ENCODE peak calls at places on chromosomes 13 and 19, in seven cellular contexts. N is T-helper 1 cell, S is mesothelial cell of epicardium, F is memory B cell, P is NCI-H1436, I is H1, J is NCI-H1417. R is an unnamed sample.

GRCh38 chr13:90427322-90428272 is 919.9 kb upstream of the MIR17HG start:
- DNase-seq in N (no peak), S (no peak), F (no peak), P (no peak), I (no peak), J (peak; percentile 24), R (no peak)

GRCh38 chr19:38213911-38214625 is 10.0 kb downstream of the DPF1 start:
- DNase-seq in N (peak; percentile 38), S (no peak), F (no peak), P (no peak), I (no peak), J (no peak), R (no peak)

GRCh38 chr19:58361900-58362271 is 665 bp downstream of the ZNF497 start:
- DNase-seq in N (no peak), S (no peak), F (no peak), P (no peak), I (no peak), J (peak; percentile 79), R (peak; percentile 16)

GRCh38 chr19:45922281-45922680 is 7.7 kb upstream of the NANOS2 start:
- DNase-seq in N (no peak), S (no peak), F (no peak), P (no peak), I (peak; percentile 69), J (no peak), R (no peak)

GRCh38 chr13:114065926-114066774 is 66.3 kb downstream of the RASA3 start:
- DNase-seq in N (no peak), S (no peak), F (no peak), P (no peak), I (no peak), J (no peak), R (no peak)

GRCh38 chr13:27954406-27954851 is 14.7 kb downstream of the CDX2 start:
- DNase-seq in N (no peak), S (no peak), F (no peak), P (no peak), I (peak; percentile 75), J (no peak), R (no peak)

GRCh38 chr13:37068962-37069361 is 9.5 kb upstream of the SUPT20H start:
- DNase-seq in N (no peak), S (no peak), F (no peak), P (no peak), I (no peak), J (no peak), R (no peak)

GRCh38 chr19:4715529-4716221 is 8.0 kb downstream of the DPP9 start:
- DNase-seq in N (no peak), S (no peak), F (no peak), P (no peak), I (no peak), J (no peak), R (no peak)

GRCh38 chr19:36207605-36208252 is 6.7 kb downstream of the ZNF565 start:
- DNase-seq in N (no peak), S (no peak), F (no peak), P (no peak), I (no peak), J (no peak), R (no peak)

GRCh38 chr19:34734601-34735103 is 609 bp downstream of the ZNF181 start:
- DNase-seq in N (no peak), S (no peak), F (no peak), P (no peak), I (no peak), J (peak; percentile 78), R (no peak)